ENCODE peak calls at places on chromosomes 1 and 21, in eight cellular contexts. One of them, this sample, is unnamed. For H3K4me1 and H3K9me3, the result is how much of the 10 kb centered on the place peaks cover.

GRCh38 chr21:44626673-44627143 is at the start of gene KRTAP10-9:
- DNase-seq in psoas muscle: no peak
- DNase-seq in IMR-90: no peak
- DNase-seq in PC-3: no peak
- DNase-seq in osteoblast: no peak
- DNase-seq in uterus: no peak
- DNase-seq in A673: no peak
- DNase-seq in aorta: no peak
- DNase-seq in this sample: no peak

GRCh38 chr1:59029366-59029765 is 245.5 kb upstream of the JUN start:
- DNase-seq in psoas muscle: no peak
- DNase-seq in IMR-90: peak
- DNase-seq in PC-3: no peak
- DNase-seq in osteoblast: no peak
- DNase-seq in uterus: no peak
- DNase-seq in A673: no peak
- DNase-seq in aorta: no peak
- DNase-seq in this sample: no peak

GRCh38 chr1:152878042-152878441 is at the start of gene SMCP:
- DNase-seq in psoas muscle: no peak
- DNase-seq in IMR-90: no peak
- DNase-seq in PC-3: peak
- DNase-seq in osteoblast: peak
- DNase-seq in uterus: no peak
- DNase-seq in A673: peak
- DNase-seq in aorta: no peak
- DNase-seq in this sample: no peak

GRCh38 chr21:25039461-25040380 is 567.6 kb downstream of the MRPL39 start:
- DNase-seq in psoas muscle: no peak
- DNase-seq in IMR-90: peak
- DNase-seq in PC-3: peak
- DNase-seq in osteoblast: no peak
- DNase-seq in uterus: no peak
- DNase-seq in A673: peak
- DNase-seq in aorta: no peak
- DNase-seq in this sample: no peak

GRCh38 chr21:41800425-41801186 is 33.8 kb upstream of the RIPK4 start:
- DNase-seq in psoas muscle: no peak
- DNase-seq in IMR-90: no peak
- DNase-seq in PC-3: no peak
- DNase-seq in osteoblast: no peak
- DNase-seq in uterus: no peak
- DNase-seq in A673: no peak
- DNase-seq in aorta: peak
- DNase-seq in this sample: no peak

GRCh38 chr1:206890125-206890637 is 7.1 kb upstream of the IL24 start:
- DNase-seq in psoas muscle: no peak
- DNase-seq in IMR-90: peak
- DNase-seq in PC-3: peak
- DNase-seq in osteoblast: no peak
- DNase-seq in uterus: no peak
- DNase-seq in A673: peak
- DNase-seq in aorta: no peak
- DNase-seq in this sample: no peak

GRCh38 chr1:4213599-4213998 is 313.5 kb upstream of the C1orf174 start:
- DNase-seq in psoas muscle: no peak
- DNase-seq in IMR-90: no peak
- DNase-seq in PC-3: no peak
- DNase-seq in osteoblast: no peak
- DNase-seq in uterus: no peak
- DNase-seq in A673: no peak
- DNase-seq in aorta: no peak
- DNase-seq in this sample: no peak

GRCh38 chr21:39934895-39935294 is 67.7 kb downstream of the PCP4 start:
- DNase-seq in psoas muscle: no peak
- DNase-seq in IMR-90: no peak
- DNase-seq in PC-3: no peak
- DNase-seq in osteoblast: no peak
- DNase-seq in uterus: no peak
- DNase-seq in A673: no peak
- DNase-seq in aorta: no peak
- DNase-seq in this sample: no peak

GRCh38 chr1:196002906-196003305 is 605.3 kb downstream of the KCNT2 start:
- DNase-seq in psoas muscle: no peak
- DNase-seq in IMR-90: no peak
- DNase-seq in PC-3: peak
- DNase-seq in osteoblast: no peak
- DNase-seq in uterus: no peak
- DNase-seq in A673: no peak
- DNase-seq in aorta: no peak
- DNase-seq in this sample: no peak

GRCh38 chr1:228092342-228093049 is 10.0 kb downstream of the ARF1 start:
- DNase-seq in psoas muscle: no peak
- DNase-seq in IMR-90: no peak
- DNase-seq in PC-3: no peak
- DNase-seq in osteoblast: no peak
- DNase-seq in uterus: no peak
- DNase-seq in A673: no peak
- DNase-seq in aorta: no peak
- DNase-seq in this sample: peak

GRCh38 chr1:160935527-160936258 is 18.9 kb downstream of the ITLN2 start:
- DNase-seq in psoas muscle: no peak
- DNase-seq in IMR-90: no peak
- DNase-seq in PC-3: no peak
- DNase-seq in osteoblast: peak
- DNase-seq in uterus: no peak
- DNase-seq in A673: no peak
- DNase-seq in aorta: no peak
- DNase-seq in this sample: no peak

GRCh38 chr1:10400013-10400412 is 1.1 kb downstream of the PGD start:
- DNase-seq in psoas muscle: no peak
- DNase-seq in IMR-90: no peak
- DNase-seq in PC-3: no peak
- DNase-seq in osteoblast: no peak
- DNase-seq in uterus: no peak
- DNase-seq in A673: no peak
- DNase-seq in aorta: no peak
- DNase-seq in this sample: no peak
- H3K4me1 ChIP-seq in psoas muscle: under half
- H3K4me1 ChIP-seq in IMR-90: under half
- H3K4me1 ChIP-seq in PC-3: under half
- H3K4me1 ChIP-seq in osteoblast: under half
- H3K4me1 ChIP-seq in uterus: under half
- H3K4me1 ChIP-seq in A673: under half
- H3K4me1 ChIP-seq in aorta: under half
- H3K4me1 ChIP-seq in this sample: under half

GRCh38 chr1:52769346-52770033 is 43.2 kb downstream of the ZYG11B start:
- DNase-seq in psoas muscle: no peak
- DNase-seq in IMR-90: no peak
- DNase-seq in PC-3: no peak
- DNase-seq in osteoblast: no peak
- DNase-seq in uterus: no peak
- DNase-seq in A673: no peak
- DNase-seq in aorta: no peak
- DNase-seq in this sample: no peak
- H3K27ac ChIP-seq in psoas muscle: peak
- H3K27ac ChIP-seq in IMR-90: no peak
- H3K27ac ChIP-seq in PC-3: no peak
- H3K27ac ChIP-seq in osteoblast: no peak
- H3K27ac ChIP-seq in uterus: no peak
- H3K27ac ChIP-seq in A673: no peak
- H3K27ac ChIP-seq in aorta: no peak
- H3K27ac ChIP-seq in this sample: no peak

GRCh38 chr21:21731626-21732025 is 733.4 kb downstream of the NCAM2 start:
- DNase-seq in psoas muscle: no peak
- DNase-seq in IMR-90: no peak
- DNase-seq in PC-3: no peak
- DNase-seq in osteoblast: no peak
- DNase-seq in uterus: no peak
- DNase-seq in A673: no peak
- DNase-seq in aorta: no peak
- DNase-seq in this sample: no peak
- H3K9me3 ChIP-seq in psoas muscle: under half
- H3K9me3 ChIP-seq in IMR-90: under half
- H3K9me3 ChIP-seq in PC-3: under half
- H3K9me3 ChIP-seq in osteoblast: under half
- H3K9me3 ChIP-seq in uterus: under half
- H3K9me3 ChIP-seq in A673: under half
- H3K9me3 ChIP-seq in aorta: under half
- H3K9me3 ChIP-seq in this sample: under half

GRCh38 chr1:246642719-246643118 is 76.5 kb downstream of the CNST start:
- DNase-seq in psoas muscle: no peak
- DNase-seq in IMR-90: no peak
- DNase-seq in PC-3: no peak
- DNase-seq in osteoblast: peak
- DNase-seq in uterus: no peak
- DNase-seq in A673: no peak
- DNase-seq in aorta: no peak
- DNase-seq in this sample: no peak
- H3K4me1 ChIP-seq in psoas muscle: under half
- H3K4me1 ChIP-seq in IMR-90: under half
- H3K4me1 ChIP-seq in PC-3: under half
- H3K4me1 ChIP-seq in osteoblast: under half
- H3K4me1 ChIP-seq in uterus: under half
- H3K4me1 ChIP-seq in A673: under half
- H3K4me1 ChIP-seq in aorta: under half
- H3K4me1 ChIP-seq in this sample: under half

DNA sequence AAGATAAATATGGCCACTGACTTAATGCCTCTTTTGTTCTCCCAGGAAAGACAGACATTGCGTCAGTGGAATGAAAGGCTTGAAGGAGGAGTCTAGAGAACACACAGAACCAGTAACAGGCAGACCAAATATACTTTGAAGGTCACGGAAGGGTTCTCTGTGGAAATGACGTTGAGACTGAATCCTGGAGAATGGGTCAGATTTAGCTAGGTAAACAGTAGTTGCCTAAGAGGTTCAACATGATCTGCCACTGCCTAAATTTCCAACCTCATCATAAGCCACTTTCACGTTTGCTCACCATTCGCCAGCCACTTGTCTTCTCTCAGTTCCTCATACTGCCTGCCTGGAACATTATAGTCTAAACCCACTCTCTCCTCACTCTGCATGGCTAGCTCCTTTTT is 20.5 kb downstream of the PLA2G4A start:
- DNase-seq in psoas muscle: no peak
- DNase-seq in IMR-90: no peak
- DNase-seq in PC-3: no peak
- DNase-seq in osteoblast: no peak
- DNase-seq in uterus: no peak
- DNase-seq in A673: peak
- DNase-seq in aorta: no peak
- DNase-seq in this sample: no peak
- H3K27ac ChIP-seq in psoas muscle: no peak
- H3K27ac ChIP-seq in IMR-90: no peak
- H3K27ac ChIP-seq in PC-3: no peak
- H3K27ac ChIP-seq in osteoblast: no peak
- H3K27ac ChIP-seq in uterus: no peak
- H3K27ac ChIP-seq in A673: no peak
- H3K27ac ChIP-seq in aorta: no peak
- H3K27ac ChIP-seq in this sample: no peak

GRCh38 chr21:23633447-23633846 is 1973.8 kb downstream of the MRPL39 start:
- DNase-seq in psoas muscle: no peak
- DNase-seq in IMR-90: no peak
- DNase-seq in PC-3: no peak
- DNase-seq in osteoblast: no peak
- DNase-seq in uterus: no peak
- DNase-seq in A673: no peak
- DNase-seq in aorta: no peak
- DNase-seq in this sample: no peak
- H3K9me3 ChIP-seq in psoas muscle: under half
- H3K9me3 ChIP-seq in IMR-90: under half
- H3K9me3 ChIP-seq in PC-3: under half
- H3K9me3 ChIP-seq in osteoblast: under half
- H3K9me3 ChIP-seq in uterus: under half
- H3K9me3 ChIP-seq in A673: under half
- H3K9me3 ChIP-seq in aorta: under half
- H3K9me3 ChIP-seq in this sample: under half

DNA sequence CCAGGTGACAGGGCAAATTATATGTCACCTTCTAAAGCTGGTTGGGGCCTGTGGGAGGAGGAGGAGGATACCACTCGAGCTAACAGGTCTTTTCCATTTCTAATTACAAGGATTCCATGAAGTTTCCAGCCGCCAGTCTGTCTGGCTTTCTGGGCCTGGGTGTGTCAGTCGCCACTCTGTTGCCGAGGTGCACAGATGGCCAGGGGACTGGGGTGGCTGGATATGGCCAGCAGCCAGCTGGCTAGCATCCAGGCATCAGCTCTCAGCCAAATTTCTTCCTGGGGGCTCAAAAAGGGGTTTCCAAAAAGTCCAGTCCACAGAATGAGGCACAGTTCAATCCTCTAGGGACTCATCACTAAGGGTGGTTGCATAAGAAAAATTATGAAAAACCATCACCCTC is 32.4 kb downstream of the ITPKB start:
- DNase-seq in psoas muscle: no peak
- DNase-seq in IMR-90: no peak
- DNase-seq in PC-3: no peak
- DNase-seq in osteoblast: no peak
- DNase-seq in uterus: peak
- DNase-seq in A673: no peak
- DNase-seq in aorta: no peak
- DNase-seq in this sample: no peak
- H3K4me1 ChIP-seq in psoas muscle: under half
- H3K4me1 ChIP-seq in IMR-90: under half
- H3K4me1 ChIP-seq in PC-3: under half
- H3K4me1 ChIP-seq in osteoblast: under half
- H3K4me1 ChIP-seq in uterus: under half
- H3K4me1 ChIP-seq in A673: under half
- H3K4me1 ChIP-seq in aorta: under half
- H3K4me1 ChIP-seq in this sample: under half

This sample was measured in right cardiac atrium.